ENCODE peak calls at places on chromosomes 3 and 15, in eight cellular contexts. A, N, K, P, U, S, X and E are unnamed samples.
A peak's percentile ranks its signal among the peaks of the same experiment; 100 is the strongest.

GRCh38 chr3:71489315-71489761 is 94.2 kb downstream of the FOXP1 start:
- ATAC-seq in N (no peak), S (no peak), X (no peak), P (no peak), K (no peak), U (no peak), A (no peak), E (no peak)

GRCh38 chr3:72903004-72903403 is 15.2 kb downstream of the GXYLT2 start:
- ATAC-seq in X (no peak), P (peak; percentile 67), K (peak; percentile 81), A (no peak), N (peak; percentile 53), S (no peak), U (no peak), E (peak; percentile 64)

GRCh38 chr3:30943206-30943605 is 48.7 kb upstream of the GADL1 start:
- ATAC-seq in A (no peak), K (no peak), U (no peak), X (no peak), S (no peak), N (no peak), P (no peak), E (no peak)

GRCh38 chr15:39580117-39580629 is 706 bp upstream of the THBS1 start:
- ATAC-seq in S (peak; percentile 43), N (peak; percentile 90), P (peak; percentile 81), A (peak; percentile 96), U (peak; percentile 75), K (peak; percentile 82), X (peak; percentile 94), E (peak; percentile 81)

GRCh38 chr3:4509983-4510755 is 17.0 kb downstream of the ITPR1 start:
- ATAC-seq in X (no peak), A (no peak), U (no peak), S (no peak), P (no peak), N (no peak), K (no peak), E (no peak)

GRCh38 chr15:57216288-57216687 is 160.0 kb upstream of the CGNL1 start:
- ATAC-seq in X (no peak), S (no peak), A (peak; percentile 56), N (peak; percentile 57), K (peak; percentile 74), U (no peak), P (no peak), E (peak; percentile 51)

GRCh38 chr15:47035756-47036155 is 681.5 kb upstream of the SEMA6D start:
- ATAC-seq in A (no peak), K (no peak), X (no peak), U (no peak), S (no peak), P (no peak), N (no peak), E (no peak)

GRCh38 chr3:23926246-23926645 is 9.3 kb downstream of the RPL15 start:
- ATAC-seq in S (no peak), U (no peak), P (no peak), N (no peak), A (no peak), K (no peak), X (no peak), E (no peak)

GRCh38 chr3:133472889-133473288 is 73.0 kb downstream of the BFSP2 start:
- ATAC-seq in K (no peak), X (no peak), P (no peak), S (peak; percentile 61), N (no peak), A (no peak), U (no peak), E (no peak)

GRCh38 chr15:75170711-75171341 is 30.9 kb upstream of the C15orf39 start:
- ATAC-seq in N (no peak), K (no peak), P (no peak), S (no peak), X (no peak), U (no peak), A (no peak), E (no peak)

GRCh38 chr3:181568693-181569092 is 143.0 kb upstream of the SOX2 start:
- ATAC-seq in S (no peak), X (no peak), P (no peak), N (no peak), K (no peak), U (no peak), A (no peak), E (no peak)

GRCh38 chr3:13451301-13451673 is 28.8 kb upstream of the HDAC11 start:
- ATAC-seq in S (peak; percentile 51), X (peak; percentile 4), A (peak; percentile 50), N (peak; percentile 39), K (peak; percentile 66), U (peak; percentile 34), P (peak; percentile 21), E (peak; percentile 16)
- TF ChIP-seq POLR2AphosphoS5 in S (no peak), X (no peak), A (no peak), N (no peak), K (no peak), U (no peak), P (no peak), E (no peak)

GRCh38 chr3:54969652-54970051 is 41.8 kb upstream of the LRTM1 start:
- ATAC-seq in P (no peak), K (no peak), S (no peak), U (no peak), X (no peak), N (no peak), A (no peak), E (no peak)

GRCh38 chr3:54965746-54966145 is 37.9 kb upstream of the LRTM1 start:
- ATAC-seq in A (no peak), U (no peak), S (no peak), K (no peak), P (no peak), N (peak; percentile 9), X (no peak), E (no peak)

GRCh38 chr3:54966979-54967378 is 39.1 kb upstream of the LRTM1 start:
- ATAC-seq in U (no peak), K (no peak), P (peak; percentile 47), X (no peak), S (no peak), N (no peak), A (no peak), E (no peak)

GRCh38 chr3:54968546-54969172 is 40.8 kb upstream of the LRTM1 start:
- ATAC-seq in A (no peak), U (no peak), X (no peak), N (no peak), K (no peak), P (no peak), S (no peak), E (no peak)

DNA sequence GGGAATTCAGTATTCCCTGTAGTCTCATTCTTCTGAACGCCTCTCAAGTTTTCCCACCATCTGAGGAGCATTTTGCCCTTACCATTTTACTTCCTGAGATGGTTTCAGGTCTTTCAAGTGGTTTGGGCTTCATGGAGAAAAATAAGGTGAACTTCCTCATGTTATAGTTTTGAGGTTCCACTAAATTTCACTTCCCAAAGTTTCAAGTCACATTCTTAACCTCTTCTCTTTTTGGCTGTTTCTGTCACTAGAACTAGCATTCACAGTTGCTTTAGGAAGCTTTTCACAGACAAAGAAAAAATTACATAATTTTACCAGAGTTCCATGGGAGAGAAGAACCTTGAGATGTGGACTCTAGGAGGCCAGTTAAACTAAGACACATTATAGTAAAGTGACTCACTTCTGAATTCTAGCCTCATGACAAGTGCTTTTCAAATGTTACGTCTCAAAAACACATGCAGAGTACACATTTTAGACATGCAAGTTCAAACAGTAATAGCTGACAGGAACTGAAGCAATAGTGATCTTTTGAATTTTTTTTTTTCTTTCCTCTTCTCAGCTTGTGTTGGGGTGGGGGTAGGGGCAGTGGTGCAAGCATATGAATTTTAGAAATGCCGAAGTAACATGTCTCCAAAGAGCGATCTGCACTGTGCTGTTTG is 39.9 kb upstream of the LRTM1 start:
- ATAC-seq in K (no peak), N (peak; percentile 49), P (no peak), A (no peak), S (no peak), X (no peak), U (no peak), E (peak; percentile 34)
- TF ChIP-seq POLR2AphosphoS5 in K (no peak), N (no peak), P (no peak), A (no peak), S (no peak), X (no peak), U (no peak), E (no peak)

GRCh38 chr15:63554337-63554927 is 42.8 kb upstream of the FBXL22 start:
- ATAC-seq in N (no peak), X (peak; percentile 34), K (no peak), A (no peak), U (no peak), P (no peak), S (no peak), E (no peak)

GRCh38 chr15:63556246-63556645 is 40.9 kb upstream of the FBXL22 start:
- ATAC-seq in S (peak; percentile 20), X (peak; percentile 50), N (no peak), K (no peak), A (no peak), P (no peak), U (no peak), E (no peak)

GRCh38 chr15:63555520-63555919 is 41.7 kb upstream of the FBXL22 start:
- ATAC-seq in S (no peak), X (no peak), N (no peak), P (no peak), K (no peak), A (no peak), U (no peak), E (no peak)

GRCh38 chr15:63551400-63551799 is 45.8 kb upstream of the FBXL22 start:
- ATAC-seq in U (no peak), P (no peak), K (no peak), S (no peak), N (no peak), X (no peak), A (no peak), E (no peak)

GRCh38 chr15:63553388-63553791 is 43.8 kb upstream of the FBXL22 start:
- ATAC-seq in K (peak; percentile 36), U (no peak), P (no peak), A (no peak), S (peak; percentile 70), X (peak; percentile 47), N (peak; percentile 93), E (peak; percentile 71)
- TF ChIP-seq POLR2AphosphoS5 in K (no peak), U (no peak), P (no peak), A (no peak), S (no peak), X (no peak), N (no peak), E (no peak)

DNA sequence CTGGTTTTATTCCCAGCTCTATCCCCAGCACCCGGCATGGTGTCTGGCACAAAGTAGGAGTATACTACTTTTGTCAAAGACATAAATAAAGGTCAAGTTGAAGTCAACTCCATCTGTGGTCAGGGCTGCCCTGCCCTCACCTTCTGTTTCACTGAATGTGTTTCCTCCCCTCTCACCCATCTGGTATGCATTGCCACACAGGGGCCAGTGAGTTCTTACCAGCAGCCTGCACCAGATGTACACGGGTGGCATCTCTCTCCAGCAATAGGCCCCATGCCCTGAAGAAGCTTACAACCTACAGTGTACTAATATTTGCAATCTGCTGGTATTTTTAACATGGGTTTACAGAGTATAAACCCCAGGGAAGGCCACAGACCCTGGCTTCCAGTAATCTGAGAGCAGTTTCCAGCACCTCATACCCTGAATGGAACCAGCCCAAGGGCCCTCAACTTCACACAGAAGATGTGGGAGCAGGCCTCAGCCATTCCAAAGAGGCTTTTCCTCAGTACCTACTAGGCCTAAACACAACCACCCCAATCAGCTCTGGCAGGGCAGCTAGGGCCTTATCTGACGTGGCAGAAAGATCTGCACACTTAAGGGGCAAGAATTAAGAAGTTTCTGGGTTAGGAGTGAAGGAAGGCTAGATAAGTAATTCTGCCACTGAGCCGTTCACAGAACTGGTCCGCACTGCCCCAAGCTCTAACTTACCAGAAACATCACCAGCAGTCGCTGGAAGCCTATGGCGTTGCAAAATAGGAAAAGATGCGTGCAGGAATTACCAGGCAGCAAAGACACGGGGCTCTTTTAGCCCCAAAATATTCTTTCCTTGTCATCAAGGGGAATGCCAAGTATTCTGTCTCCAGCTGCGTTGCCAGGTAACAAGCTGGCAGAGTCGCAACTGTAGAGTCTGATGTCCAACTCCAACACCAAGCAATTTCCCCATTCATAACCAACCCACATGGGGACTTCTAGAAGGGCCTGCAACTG is 2.1 kb downstream of the IDH2 start:
- ATAC-seq in K (no peak), X (peak; percentile 15), N (no peak), U (no peak), S (no peak), A (no peak), P (no peak), E (peak; percentile 13)
- TF ChIP-seq POLR2AphosphoS5 in K (no peak), X (no peak), N (no peak), U (no peak), S (no peak), A (no peak), P (no peak), E (peak; percentile 49)